ENCODE peak calls at places on chromosome X, in ten cellular contexts. E is caudate nucleus, K is retina, N is kidney glomerular epithelial cell, M is SK-N-MC, I is NCI-H1930, F is tibial nerve, V is amniotic stem cell, O is NCI-H2029, T is fibroblast of lung. G is an unnamed sample.

GRCh38 chrX:83185010-83185409 is 323.1 kb upstream of the POU3F4 start:
- DNase-seq in E (no peak), K (no peak), N (no peak), M (no peak), I (no peak), F (no peak), V (no peak), O (no peak), T (no peak), G (no peak)

GRCh38 chrX:130114141-130114561 is 3.9 kb upstream of the ELF4 start:
- DNase-seq in E (no peak), K (no peak), N (no peak), M (no peak), I (no peak), F (no peak), V (no peak), O (peak; percentile 75), T (no peak), G (no peak)

GRCh38 chrX:63784902-63785692 is at the start of gene ARHGEF9:
- DNase-seq in E (no peak), K (peak; percentile 81), N (no peak), M (no peak), I (no peak), F (no peak), V (no peak), O (no peak), T (peak; percentile 29), G (peak; percentile 76)

GRCh38 chrX:20361081-20361889 is 94.6 kb upstream of the RPS6KA3 start:
- DNase-seq in E (no peak), K (peak; percentile 6), N (no peak), M (no peak), I (no peak), F (peak; percentile 21), V (no peak), O (no peak), T (peak; percentile 71), G (no peak)

GRCh38 chrX:107454302-107454701 is 4.8 kb downstream of the FRMPD3 start:
- DNase-seq in E (no peak), K (no peak), N (peak; percentile 35), M (no peak), I (no peak), F (no peak), V (no peak), O (no peak), T (no peak), G (no peak)

GRCh38 chrX:40151211-40152172 is 53.7 kb upstream of the BCOR start:
- DNase-seq in E (no peak), K (peak; percentile 78), N (no peak), M (no peak), I (no peak), F (no peak), V (no peak), O (peak; percentile 62), T (no peak), G (peak; percentile 28)

GRCh38 chrX:357693-358471 is 28.8 kb downstream of the PPP2R3B start:
- DNase-seq in E (no peak), K (no peak), N (peak; percentile 26), M (no peak), I (no peak), F (no peak), V (no peak), O (no peak), T (no peak), G (no peak)

GRCh38 chrX:78573630-78574029 is 85.5 kb downstream of the RTL3 start:
- DNase-seq in E (no peak), K (no peak), N (no peak), M (no peak), I (no peak), F (no peak), V (no peak), O (no peak), T (no peak), G (no peak)

GRCh38 chrX:1325515-1326116 is 11.0 kb upstream of the IL3RA start:
- DNase-seq in E (no peak), K (no peak), N (no peak), M (no peak), I (no peak), F (no peak), V (no peak), O (no peak), T (no peak), G (no peak)

GRCh38 chrX:63746278-63746677 is 38.7 kb downstream of the ARHGEF9 start:
- DNase-seq in E (no peak), K (no peak), N (no peak), M (no peak), I (no peak), F (no peak), V (no peak), O (no peak), T (no peak), G (no peak)

GRCh38 chrX:154046262-154046771 is 26.6 kb upstream of the IRAK1 start:
- DNase-seq in E (no peak), K (no peak), N (no peak), M (peak; percentile 26), I (no peak), F (peak; percentile 14), V (peak; percentile 41), O (no peak), T (peak; percentile 84), G (no peak)

GRCh38 chrX:56564921-56565861 is 1.8 kb downstream of the UBQLN2 start:
- DNase-seq in E (no peak), K (peak; percentile 19), N (no peak), M (no peak), I (no peak), F (no peak), V (no peak), O (no peak), T (no peak), G (peak; percentile 1)

GRCh38 chrX:18010251-18010650 is 149.2 kb upstream of the RAI2 start:
- DNase-seq in E (no peak), K (no peak), N (no peak), M (no peak), I (peak; percentile 7), F (no peak), V (no peak), O (peak; percentile 56), T (no peak), G (no peak)

GRCh38 chrX:110045421-110045820 is 42.5 kb downstream of the TMEM164 start:
- DNase-seq in E (no peak), K (no peak), N (no peak), M (no peak), I (no peak), F (no peak), V (no peak), O (peak; percentile 2), T (no peak), G (no peak)

GRCh38 chrX:103919336-103919682 is 43.1 kb upstream of the TMSB15B start:
- DNase-seq in E (no peak), K (no peak), N (peak; percentile 40), M (no peak), I (no peak), F (no peak), V (no peak), O (peak; percentile 14), T (peak; percentile 42), G (no peak)

GRCh38 chrX:30992381-30992904 is 79.4 kb downstream of the FTHL17 start:
- DNase-seq in E (no peak), K (no peak), N (no peak), M (no peak), I (peak; percentile 1), F (no peak), V (no peak), O (peak; percentile 5), T (no peak), G (no peak)